ENCODE peak calls at places on chromosomes 6 and 20, in five cellular contexts. One of them, this sample, is unnamed.

GRCh38 chr6:4155848-4156466 is 20.6 kb upstream of the ECI2 start:
- DNase-seq in GM12878: no peak
- DNase-seq in WTC11: peak; percentile 76
- DNase-seq in HepG2: peak; percentile 84
- DNase-seq in K562: peak; percentile 92
- DNase-seq in this sample: no peak

GRCh38 chr6:148998704-148999103 is 251.9 kb downstream of the UST start:
- DNase-seq in GM12878: no peak
- DNase-seq in WTC11: no peak
- DNase-seq in HepG2: no peak
- DNase-seq in K562: no peak
- DNase-seq in this sample: peak; percentile 20

GRCh38 chr20:57001126-57001767 is 265.2 kb downstream of the BMP7 start:
- DNase-seq in GM12878: no peak
- DNase-seq in WTC11: no peak
- DNase-seq in HepG2: no peak
- DNase-seq in K562: no peak
- DNase-seq in this sample: no peak

GRCh38 chr6:139981810-139982550 is 607.5 kb upstream of the CITED2 start:
- DNase-seq in GM12878: no peak
- DNase-seq in WTC11: no peak
- DNase-seq in HepG2: no peak
- DNase-seq in K562: peak; percentile 47
- DNase-seq in this sample: no peak

GRCh38 chr6:139500977-139501376 is 126.5 kb upstream of the CITED2 start:
- DNase-seq in GM12878: no peak
- DNase-seq in WTC11: no peak
- DNase-seq in HepG2: no peak
- DNase-seq in K562: no peak
- DNase-seq in this sample: no peak

GRCh38 chr6:139416146-139416545 is 41.7 kb upstream of the CITED2 start:
- DNase-seq in GM12878: no peak
- DNase-seq in WTC11: no peak
- DNase-seq in HepG2: no peak
- DNase-seq in K562: no peak
- DNase-seq in this sample: no peak

GRCh38 chr20:36574278-36575065 is 1.1 kb downstream of the TGIF2 start:
- DNase-seq in GM12878: no peak
- DNase-seq in WTC11: peak; percentile 67
- DNase-seq in HepG2: peak; percentile 73
- DNase-seq in K562: peak; percentile 80
- DNase-seq in this sample: peak; percentile 81

GRCh38 chr6:81937296-81937937 is 184.9 kb upstream of the TENT5A start:
- DNase-seq in GM12878: no peak
- DNase-seq in WTC11: no peak
- DNase-seq in HepG2: peak; percentile 37
- DNase-seq in K562: peak; percentile 3
- DNase-seq in this sample: no peak

GRCh38 chr6:2790588-2790987 is 25.4 kb downstream of the WRNIP1 start:
- DNase-seq in GM12878: no peak
- DNase-seq in WTC11: peak; percentile 44
- DNase-seq in HepG2: no peak
- DNase-seq in K562: no peak
- DNase-seq in this sample: no peak

GRCh38 chr6:34358389-34358906 is 34.0 kb downstream of the NUDT3 start:
- DNase-seq in GM12878: no peak
- DNase-seq in WTC11: no peak
- DNase-seq in HepG2: no peak
- DNase-seq in K562: no peak
- DNase-seq in this sample: no peak

GRCh38 chr20:34127787-34128186 is 15.7 kb upstream of the EIF2S2 start:
- DNase-seq in GM12878: no peak
- DNase-seq in WTC11: no peak
- DNase-seq in HepG2: no peak
- DNase-seq in K562: peak; percentile 71
- DNase-seq in this sample: no peak

GRCh38 chr6:31005249-31006020 is 4.8 kb upstream of the MUC22 start:
- DNase-seq in GM12878: no peak
- DNase-seq in WTC11: no peak
- DNase-seq in HepG2: no peak
- DNase-seq in K562: no peak
- DNase-seq in this sample: no peak

GRCh38 chr6:45812937-45813336 is 202.7 kb downstream of the CLIC5 start:
- DNase-seq in GM12878: no peak
- DNase-seq in WTC11: no peak
- DNase-seq in HepG2: no peak
- DNase-seq in K562: no peak
- DNase-seq in this sample: no peak

GRCh38 chr6:17491416-17492142 is 98.2 kb downstream of the CAP2 start:
- DNase-seq in GM12878: no peak
- DNase-seq in WTC11: no peak
- DNase-seq in HepG2: no peak
- DNase-seq in K562: no peak
- DNase-seq in this sample: no peak

GRCh38 chr6:116218172-116218633 is 35.7 kb downstream of the TSPYL4 start:
- DNase-seq in GM12878: no peak
- DNase-seq in WTC11: no peak
- DNase-seq in HepG2: no peak
- DNase-seq in K562: no peak
- DNase-seq in this sample: no peak

GRCh38 chr6:56856036-56856580 is 98.8 kb upstream of the BEND6 start:
- DNase-seq in GM12878: no peak
- DNase-seq in WTC11: no peak
- DNase-seq in HepG2: no peak
- DNase-seq in K562: no peak
- DNase-seq in this sample: no peak

GRCh38 chr6:51655517-51655916 is 431.9 kb downstream of the PKHD1 start:
- DNase-seq in GM12878: no peak
- DNase-seq in WTC11: no peak
- DNase-seq in HepG2: no peak
- DNase-seq in K562: no peak
- DNase-seq in this sample: no peak

GRCh38 chr6:159042003-159042823 is 2.6 kb downstream of the TAGAP start:
- DNase-seq in GM12878: peak; percentile 69
- DNase-seq in WTC11: peak; percentile 81
- DNase-seq in HepG2: peak; percentile 70
- DNase-seq in K562: peak; percentile 80
- DNase-seq in this sample: peak; percentile 59

GRCh38 chr6:10528170-10528981 is 7.2 kb downstream of the GCNT2 start:
- DNase-seq in GM12878: peak; percentile 72
- DNase-seq in WTC11: no peak
- DNase-seq in HepG2: peak; percentile 94
- DNase-seq in K562: no peak
- DNase-seq in this sample: no peak

DNA sequence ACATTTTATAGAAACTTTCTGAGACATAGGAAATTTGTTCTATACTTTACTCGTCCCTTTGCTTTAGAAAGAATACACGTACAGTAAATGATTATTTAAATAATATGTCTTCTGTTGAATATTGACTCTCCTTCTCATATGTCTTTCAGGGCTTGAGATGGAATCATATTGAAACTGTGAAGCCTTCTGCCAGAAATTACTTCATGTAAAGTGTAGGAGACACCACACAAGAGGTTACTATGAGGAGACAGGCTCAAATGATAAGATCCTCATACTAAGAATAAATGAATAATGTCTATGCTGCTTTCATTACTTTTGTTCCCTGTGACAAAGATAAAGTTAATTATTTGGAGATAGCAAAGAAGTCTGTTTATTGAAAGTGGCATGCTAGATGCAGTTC is 1240.3 kb upstream of the MAP3K7 start:
- DNase-seq in GM12878: no peak
- DNase-seq in WTC11: no peak
- DNase-seq in HepG2: no peak
- DNase-seq in K562: no peak
- DNase-seq in this sample: no peak
- TF ChIP-seq CREB1 in GM12878: no peak
- TF ChIP-seq CREB1 in WTC11: no peak
- TF ChIP-seq CREB1 in HepG2: no peak
- TF ChIP-seq CREB1 in K562: no peak
- TF ChIP-seq CREB1 in this sample: no peak

GRCh38 chr20:19935842-19936241 is 81.3 kb upstream of the NAA20 start:
- DNase-seq in GM12878: no peak
- DNase-seq in WTC11: peak; percentile 27
- DNase-seq in HepG2: no peak
- DNase-seq in K562: no peak
- DNase-seq in this sample: no peak
- TF ChIP-seq CTCF in GM12878: no peak
- TF ChIP-seq CTCF in WTC11: no peak
- TF ChIP-seq CTCF in HepG2: no peak
- TF ChIP-seq CTCF in K562: no peak
- TF ChIP-seq CTCF in this sample: no peak

DNA sequence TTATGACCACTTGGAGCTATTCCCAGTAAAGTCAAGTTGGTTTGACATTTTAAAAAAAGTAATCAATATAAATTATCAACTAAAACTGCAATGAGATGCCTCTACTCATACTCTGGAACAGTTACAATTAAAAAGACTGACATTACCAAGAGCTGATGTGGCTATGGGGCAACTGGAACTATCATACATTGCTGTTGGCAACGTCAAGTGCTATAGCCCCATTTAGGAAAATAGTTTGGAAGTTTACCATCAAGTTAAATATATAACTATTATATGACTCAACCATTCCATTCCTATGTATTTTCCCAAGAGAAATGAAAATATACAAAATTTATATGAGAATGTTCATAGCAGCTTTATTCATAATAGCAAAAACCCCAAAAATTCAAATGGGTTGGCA is 111.4 kb upstream of the HDGFL1 start:
- DNase-seq in GM12878: no peak
- DNase-seq in WTC11: no peak
- DNase-seq in HepG2: no peak
- DNase-seq in K562: no peak
- DNase-seq in this sample: no peak
- TF ChIP-seq MAX in GM12878: no peak
- TF ChIP-seq MAX in WTC11: no peak
- TF ChIP-seq MAX in HepG2: no peak
- TF ChIP-seq MAX in K562: no peak
- TF ChIP-seq MAX in this sample: no peak

GRCh38 chr20:25574411-25574810 is 10.9 kb downstream of the NINL start:
- DNase-seq in GM12878: no peak
- DNase-seq in WTC11: no peak
- DNase-seq in HepG2: peak; percentile 63
- DNase-seq in K562: peak; percentile 23
- DNase-seq in this sample: no peak
- TF ChIP-seq CREB1 in GM12878: no peak
- TF ChIP-seq CREB1 in WTC11: no peak
- TF ChIP-seq CREB1 in HepG2: no peak
- TF ChIP-seq CREB1 in K562: no peak
- TF ChIP-seq CREB1 in this sample: no peak

GRCh38 chr20:11833825-11834224 is 83.9 kb upstream of the BTBD3 start:
- DNase-seq in GM12878: no peak
- DNase-seq in WTC11: no peak
- DNase-seq in HepG2: no peak
- DNase-seq in K562: no peak
- DNase-seq in this sample: no peak

GRCh38 chr20:11838076-11838636 is 79.5 kb upstream of the BTBD3 start:
- DNase-seq in GM12878: no peak
- DNase-seq in WTC11: no peak
- DNase-seq in HepG2: no peak
- DNase-seq in K562: no peak
- DNase-seq in this sample: no peak

DNA sequence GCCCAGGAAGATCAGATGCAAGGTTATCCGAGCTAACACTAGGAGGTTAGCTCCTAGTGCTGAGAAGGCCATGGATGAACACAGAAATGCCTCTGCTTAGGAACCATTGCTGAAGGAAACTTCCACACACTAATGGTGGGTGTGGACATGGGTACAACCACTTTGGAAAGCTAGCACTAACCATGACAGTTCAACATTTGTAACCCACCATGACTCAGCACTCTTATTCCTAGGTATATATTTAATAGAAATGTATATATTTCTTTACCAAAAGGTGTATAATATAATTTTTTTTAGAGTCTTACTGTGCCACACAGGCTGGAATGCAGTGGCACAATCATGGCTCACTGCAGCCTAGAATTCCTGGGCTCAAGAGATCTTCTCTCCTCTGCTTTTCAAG is 85.3 kb upstream of the BTBD3 start:
- DNase-seq in GM12878: no peak
- DNase-seq in WTC11: no peak
- DNase-seq in HepG2: no peak
- DNase-seq in K562: no peak
- DNase-seq in this sample: no peak
- TF ChIP-seq CTCF in GM12878: no peak
- TF ChIP-seq CTCF in WTC11: no peak
- TF ChIP-seq CTCF in HepG2: no peak
- TF ChIP-seq CTCF in K562: no peak
- TF ChIP-seq CTCF in this sample: no peak

DNA sequence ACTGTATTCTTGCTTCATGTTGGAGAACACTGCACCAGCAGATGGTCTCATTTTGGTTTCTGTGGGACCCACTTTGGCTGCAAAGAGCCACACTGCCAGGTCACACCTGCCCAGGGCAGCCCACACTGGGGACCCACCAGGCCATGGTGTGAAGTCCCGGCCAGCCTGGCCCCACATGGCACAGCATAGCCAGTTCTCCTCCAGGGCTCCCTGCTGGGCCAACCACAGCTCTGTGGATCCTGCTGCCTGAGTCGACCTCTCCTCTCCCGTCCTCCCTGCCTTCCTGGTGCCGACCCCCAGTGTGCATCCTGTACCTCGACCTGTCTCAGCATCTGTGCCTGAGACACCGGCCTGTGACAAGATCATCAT is 3.0 kb downstream of the ARFRP1 start:
- DNase-seq in GM12878: no peak
- DNase-seq in WTC11: no peak
- DNase-seq in HepG2: no peak
- DNase-seq in K562: no peak
- DNase-seq in this sample: no peak
- TF ChIP-seq MAX in GM12878: no peak
- TF ChIP-seq MAX in WTC11: no peak
- TF ChIP-seq MAX in HepG2: no peak
- TF ChIP-seq MAX in K562: no peak
- TF ChIP-seq MAX in this sample: no peak